ENCODE peak calls at places on chromosome 13, in seven cellular contexts. N, J, Y, R, T, H and Z are unnamed samples.

GRCh38 chr13:74070065-74070464 is 64.1 kb downstream of the KLF12 start:
- DNase-seq in N (no peak), J (no peak), Y (no peak), R (no peak), T (no peak), H (no peak), Z (no peak)

GRCh38 chr13:29676941-29677452 is 81.5 kb upstream of the SLC7A1 start:
- DNase-seq in N (no peak), J (peak; percentile 2), Y (no peak), R (no peak), T (no peak), H (no peak), Z (no peak)

GRCh38 chr13:102277286-102277685 is 124.6 kb downstream of the FGF14 start:
- DNase-seq in N (no peak), J (no peak), Y (peak; percentile 5), R (no peak), T (no peak), H (no peak), Z (no peak)

GRCh38 chr13:113548171-113548641 is 36.3 kb upstream of the TFDP1 start:
- DNase-seq in N (no peak), J (no peak), Y (no peak), R (no peak), T (peak; percentile 43), H (no peak), Z (peak; percentile 55)

GRCh38 chr13:102701331-102701730 is 6.5 kb upstream of the METTL21C start:
- DNase-seq in N (no peak), J (no peak), Y (no peak), R (no peak), T (no peak), H (no peak), Z (no peak)

GRCh38 chr13:44470623-44471562 is 97.3 kb downstream of the SERP2 start:
- DNase-seq in N (no peak), J (peak; percentile 40), Y (peak; percentile 44), R (no peak), T (no peak), H (no peak), Z (no peak)

GRCh38 chr13:106484084-106484754 is 51.2 kb downstream of the EFNB2 start:
- DNase-seq in N (no peak), J (no peak), Y (no peak), R (no peak), T (no peak), H (no peak), Z (no peak)

GRCh38 chr13:90968510-90968909 is 379.0 kb upstream of the MIR17HG start:
- DNase-seq in N (no peak), J (no peak), Y (peak; percentile 77), R (no peak), T (peak; percentile 81), H (no peak), Z (peak; percentile 4)

GRCh38 chr13:87669379-87669978 is 1.7 kb upstream of the SLITRK5 start:
- DNase-seq in N (no peak), J (peak; percentile 10), Y (peak; percentile 76), R (no peak), T (peak; percentile 68), H (no peak), Z (peak; percentile 17)

GRCh38 chr13:107480130-107480529 is 735.2 kb downstream of the LIG4 start:
- DNase-seq in N (no peak), J (peak; percentile 56), Y (no peak), R (no peak), T (no peak), H (no peak), Z (no peak)

GRCh38 chr13:31930490-31930889 is 101.1 kb upstream of the FRY start:
- DNase-seq in N (no peak), J (no peak), Y (no peak), R (no peak), T (no peak), H (no peak), Z (no peak)

GRCh38 chr13:36131215-36131930 is at the start of gene DCLK1:
- DNase-seq in N (peak; percentile 24), J (no peak), Y (peak; percentile 87), R (no peak), T (peak; percentile 89), H (peak; percentile 56), Z (peak; percentile 80)

GRCh38 chr13:113474179-113474578 is 16.3 kb downstream of the DCUN1D2 start:
- DNase-seq in N (peak; percentile 63), J (peak; percentile 91), Y (no peak), R (no peak), T (no peak), H (no peak), Z (no peak)

GRCh38 chr13:48448963-48449614 is 36.2 kb upstream of the LPAR6 start:
- DNase-seq in N (no peak), J (peak; percentile 80), Y (no peak), R (no peak), T (no peak), H (no peak), Z (no peak)

GRCh38 chr13:89577301-89577700 is 1770.2 kb upstream of the MIR17HG start:
- DNase-seq in N (no peak), J (no peak), Y (peak; percentile 16), R (no peak), T (no peak), H (no peak), Z (no peak)

GRCh38 chr13:73268306-73268705 is 209.5 kb downstream of the KLF5 start:
- DNase-seq in N (no peak), J (peak; percentile 65), Y (no peak), R (no peak), T (no peak), H (no peak), Z (no peak)

GRCh38 chr13:77554079-77554478 is 18.6 kb downstream of the SCEL start:
- DNase-seq in N (peak; percentile 78), J (no peak), Y (no peak), R (no peak), T (no peak), H (no peak), Z (no peak)

GRCh38 chr13:52162279-52163101 is 3.1 kb upstream of the NEK3 start:
- DNase-seq in N (no peak), J (peak; percentile 70), Y (no peak), R (no peak), T (no peak), H (no peak), Z (no peak)

GRCh38 chr13:24671367-24672117 is 8.7 kb upstream of the ATP12A start:
- DNase-seq in N (peak; percentile 45), J (peak; percentile 72), Y (peak; percentile 87), R (peak; percentile 85), T (peak; percentile 84), H (no peak), Z (peak; percentile 80)

GRCh38 chr13:49214917-49215376 is 5.2 kb upstream of the MLNR start:
- DNase-seq in N (peak; percentile 77), J (peak; percentile 6), Y (peak; percentile 72), R (no peak), T (peak; percentile 78), H (no peak), Z (peak; percentile 49)

GRCh38 chr13:45500492-45501174 is 35.9 kb downstream of the COG3 start:
- DNase-seq in N (no peak), J (peak; percentile 96), Y (no peak), R (peak; percentile 67), T (no peak), H (no peak), Z (no peak)

GRCh38 chr13:112170823-112171569 is 104.0 kb downstream of the SOX1 start:
- DNase-seq in N (no peak), J (no peak), Y (no peak), R (no peak), T (peak; percentile 30), H (no peak), Z (no peak)

DNA sequence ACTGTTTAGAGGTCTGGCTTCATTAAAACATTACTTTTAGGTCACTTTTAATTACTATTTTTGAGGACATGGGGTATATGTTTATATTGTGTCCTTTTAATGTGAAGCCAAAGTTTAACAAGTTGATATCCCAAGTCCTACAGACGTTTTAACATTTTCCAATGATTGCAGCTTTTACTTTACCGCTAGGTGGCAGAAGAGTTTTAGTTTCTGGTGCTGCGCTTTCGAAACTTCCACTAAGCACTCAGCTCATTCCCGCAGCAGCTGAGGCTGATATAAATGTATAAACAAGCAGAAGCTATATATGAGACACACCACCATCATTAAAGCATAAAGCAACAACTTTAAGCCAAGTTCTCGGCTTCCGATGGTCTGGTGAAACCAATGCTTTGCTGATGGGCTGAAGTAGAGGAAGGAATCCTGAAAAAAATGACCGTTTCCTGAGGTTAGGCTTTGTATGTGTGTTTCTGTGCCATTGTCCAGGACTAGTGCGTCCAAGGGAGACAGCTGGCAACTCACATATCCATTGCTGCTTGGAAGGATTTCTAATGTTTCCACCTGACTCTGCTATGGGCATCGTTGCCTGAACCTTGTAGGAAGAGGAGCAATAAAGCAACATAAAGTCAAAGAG is 753.9 kb downstream of the OLFM4 start:
- DNase-seq in N (no peak), J (peak; percentile 17), Y (peak; percentile 84), R (peak; percentile 4), T (peak; percentile 65), H (no peak), Z (peak; percentile 40)
- H3K4me3 ChIP-seq in N (peak overlapping the region; percentile 20), J (no peak overlapping the region), Y (peak overlapping the region; percentile 18), R (no peak overlapping the region), T (no peak overlapping the region), H (peak overlapping the region; percentile 16), Z (no peak overlapping the region)

GRCh38 chr13:50514249-50514648 is 329.2 kb downstream of the DLEU7 start:
- DNase-seq in N (no peak), J (no peak), Y (no peak), R (no peak), T (no peak), H (no peak), Z (no peak)
- H3K4me3 ChIP-seq in N (no peak overlapping the region), J (no peak overlapping the region), Y (no peak overlapping the region), R (no peak overlapping the region), T (no peak overlapping the region), H (no peak overlapping the region), Z (no peak overlapping the region)

DNA sequence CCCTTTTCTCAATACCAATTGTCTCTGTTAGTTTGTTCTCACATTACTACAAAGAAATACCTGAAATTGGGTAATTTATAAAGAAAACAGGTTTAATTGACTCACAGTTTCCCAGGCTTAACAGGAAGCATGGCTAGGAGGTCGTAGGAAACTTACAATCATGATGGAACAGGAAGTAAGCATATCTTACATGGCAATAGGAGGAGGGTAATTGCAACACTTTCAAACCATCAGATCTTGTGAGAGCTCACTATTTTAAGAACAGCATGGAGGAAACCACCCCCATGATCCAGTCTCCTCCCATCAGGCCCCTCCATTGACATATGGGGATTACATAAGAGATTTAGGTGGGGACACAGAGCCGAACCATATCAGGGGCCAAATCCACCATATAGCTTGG is 1210.1 kb upstream of the SPRY2 start:
- DNase-seq in N (no peak), J (no peak), Y (no peak), R (no peak), T (no peak), H (no peak), Z (no peak)
- H3K4me3 ChIP-seq in N (no peak overlapping the region), J (no peak overlapping the region), Y (no peak overlapping the region), R (no peak overlapping the region), T (no peak overlapping the region), H (no peak overlapping the region), Z (no peak overlapping the region)

DNA sequence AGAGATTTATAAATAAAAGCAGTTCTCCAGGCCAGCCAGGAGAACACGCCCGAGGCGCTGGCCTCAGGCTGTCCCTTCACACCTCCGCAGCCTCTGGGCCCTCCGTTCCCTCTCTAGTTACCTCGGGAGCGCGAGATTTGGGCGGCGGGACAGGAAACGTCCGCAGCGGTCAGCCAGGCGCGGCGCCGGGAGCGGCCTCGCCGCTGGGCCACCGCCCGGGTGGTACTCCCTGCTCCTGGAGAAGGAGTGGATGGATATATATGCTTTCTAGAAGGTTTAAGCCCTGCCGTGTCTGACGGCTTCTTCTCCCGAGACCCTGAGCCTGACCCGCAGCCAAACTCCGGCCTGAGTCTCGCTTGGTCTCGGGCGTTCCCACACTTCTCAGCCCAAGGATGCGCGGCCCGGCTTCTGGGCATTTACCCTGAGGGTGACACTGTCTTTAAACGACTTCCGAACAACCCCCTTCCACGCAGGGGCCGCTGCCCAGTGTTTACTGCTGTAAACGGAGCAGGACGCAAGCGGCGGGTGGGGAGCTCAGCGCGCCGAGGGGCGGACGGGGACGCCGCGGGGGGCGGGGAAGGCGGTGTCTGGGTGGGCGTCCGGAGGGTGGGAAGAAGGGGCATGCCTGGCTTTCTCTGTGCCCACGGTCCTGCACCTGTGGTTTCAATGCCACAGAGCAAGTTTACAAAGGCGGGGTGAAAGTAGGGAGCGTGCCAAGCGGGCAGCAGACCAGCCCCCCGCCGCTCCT is 2.0 kb upstream of the ZIC2 start:
- DNase-seq in N (peak; percentile 19), J (no peak), Y (peak; percentile 87), R (no peak), T (peak; percentile 87), H (no peak), Z (peak; percentile 81)
- H3K4me3 ChIP-seq in N (peak overlapping the region; percentile 49), J (no peak overlapping the region), Y (peak overlapping the region; percentile 89), R (peak overlapping the region; percentile 15), T (peak overlapping the region; percentile 93), H (peak overlapping the region; percentile 8), Z (peak overlapping the region; percentile 91)